ENCODE peak calls at places on chromosomes 5 and 9, in eight cellular contexts. G is transverse colon, D is ovary, H is A549, S is HepG2, E is H1, I is stomach, U is tibial nerve. M is an unnamed sample.

GRCh38 chr9:38066907-38067610 is 2.0 kb downstream of the SHB start:
- DNase-seq in G (peak; percentile 80), D (peak; percentile 56), H (no peak), S (no peak), E (no peak), I (peak; percentile 79), U (no peak), M (peak; percentile 84)

GRCh38 chr5:109413463-109413862 is 3.7 kb upstream of the PJA2 start:
- DNase-seq in G (peak; percentile 20), D (no peak), H (no peak), S (peak; percentile 9), E (no peak), I (peak; percentile 41), U (no peak), M (peak; percentile 69)

GRCh38 chr5:164119806-164120440 is 614.5 kb downstream of the MAT2B start:
- DNase-seq in G (no peak), D (no peak), H (peak; percentile 50), S (peak; percentile 30), E (peak; percentile 51), I (no peak), U (no peak), M (no peak)

GRCh38 chr5:160270704-160271103 is 41.4 kb downstream of the FABP6 start:
- DNase-seq in G (no peak), D (no peak), H (no peak), S (no peak), E (no peak), I (no peak), U (no peak), M (no peak)

GRCh38 chr5:95862636-95863382 is 40.3 kb upstream of the GLRX start:
- DNase-seq in G (no peak), D (no peak), H (no peak), S (peak; percentile 96), E (no peak), I (no peak), U (no peak), M (no peak)

GRCh38 chr9:18325337-18326011 is 148.5 kb upstream of the ADAMTSL1 start:
- DNase-seq in G (no peak), D (no peak), H (no peak), S (peak; percentile 5), E (no peak), I (no peak), U (no peak), M (no peak)

GRCh38 chr5:127950707-127951356 is 132.7 kb upstream of the SLC12A2 start:
- DNase-seq in G (no peak), D (no peak), H (peak; percentile 83), S (no peak), E (no peak), I (no peak), U (no peak), M (no peak)

GRCh38 chr5:36370073-36370472 is 68.4 kb upstream of the RANBP3L start:
- DNase-seq in G (no peak), D (no peak), H (no peak), S (no peak), E (no peak), I (no peak), U (no peak), M (no peak)

GRCh38 chr5:10424124-10424731 is 17.5 kb upstream of the ROPN1L start:
- DNase-seq in G (no peak), D (no peak), H (peak; percentile 59), S (peak; percentile 13), E (no peak), I (no peak), U (no peak), M (no peak)

GRCh38 chr5:14826714-14827113 is 44.9 kb downstream of the ANKH start:
- DNase-seq in G (no peak), D (no peak), H (no peak), S (no peak), E (no peak), I (no peak), U (no peak), M (no peak)

GRCh38 chr9:93299418-93300174 is 115.7 kb downstream of the WNK2 start:
- DNase-seq in G (no peak), D (peak; percentile 21), H (no peak), S (peak; percentile 93), E (no peak), I (no peak), U (no peak), M (peak; percentile 40)

GRCh38 chr9:37801287-37801850 is 772 bp downstream of the DCAF10 start:
- DNase-seq in G (peak; percentile 33), D (peak; percentile 53), H (peak; percentile 12), S (no peak), E (no peak), I (peak; percentile 37), U (no peak), M (no peak)

GRCh38 chr5:125835293-125836172 is 587.7 kb upstream of the GRAMD2B start:
- DNase-seq in G (peak; percentile 39), D (peak; percentile 48), H (peak; percentile 31), S (peak; percentile 1), E (peak; percentile 52), I (peak; percentile 48), U (no peak), M (peak; percentile 64)

GRCh38 chr9:69131682-69132081 is 42.4 kb upstream of the TJP2 start:
- DNase-seq in G (no peak), D (no peak), H (peak; percentile 26), S (peak; percentile 93), E (no peak), I (no peak), U (no peak), M (peak; percentile 71)

GRCh38 chr5:65721050-65721774 is 697 bp downstream of the SGTB start:
- DNase-seq in G (peak; percentile 55), D (peak; percentile 84), H (peak; percentile 46), S (peak; percentile 66), E (no peak), I (peak; percentile 53), U (peak; percentile 46), M (peak; percentile 83)
- TF ChIP-seq POLR2A in G (no peak), D (no peak), H (no peak), S (no peak), E (no peak), I (no peak), U (no peak), M (no peak)

DNA sequence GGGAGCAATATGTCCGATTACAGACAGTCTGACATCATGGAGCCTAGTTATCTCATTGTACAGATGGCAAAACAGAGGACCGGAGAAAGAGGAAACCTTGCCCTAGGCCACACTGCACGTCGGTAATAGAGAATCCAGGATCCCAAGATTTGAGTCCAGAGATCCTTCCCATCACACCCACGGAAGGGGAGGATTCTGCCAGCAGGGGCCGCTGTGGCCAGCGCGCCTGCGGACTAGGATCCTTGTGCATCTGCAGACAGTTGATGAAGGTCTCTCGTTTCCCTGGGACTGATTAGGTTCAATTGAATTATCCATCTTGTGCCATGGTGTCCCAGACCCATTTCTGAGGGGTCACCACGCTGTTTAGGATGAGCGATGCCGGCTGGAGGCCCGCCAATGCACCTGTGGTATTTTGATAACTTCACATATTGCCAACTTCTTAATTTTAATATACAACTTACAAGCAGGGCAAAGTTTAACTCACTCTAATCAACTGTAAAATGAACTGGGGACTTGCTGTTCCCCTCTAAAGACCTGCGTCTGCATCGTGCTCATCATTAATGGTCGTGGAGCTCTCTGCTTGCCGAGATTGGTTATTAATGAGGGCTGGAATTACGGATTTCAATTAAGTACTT is 592.7 kb upstream of the BRINP1 start:
- DNase-seq in G (peak; percentile 33), D (peak; percentile 46), H (peak; percentile 56), S (peak; percentile 12), E (peak; percentile 91), I (peak; percentile 63), U (no peak), M (no peak)
- TF ChIP-seq EP300 in G (no peak), D (no peak), H (no peak), S (no peak), E (no peak), I (no peak), U (no peak), M (no peak)

GRCh38 chr9:114928092-114928491 is 2.3 kb downstream of the TNFSF8 start:
- DNase-seq in G (no peak), D (no peak), H (no peak), S (no peak), E (no peak), I (no peak), U (no peak), M (no peak)

GRCh38 chr9:114932502-114932901 is 2.1 kb upstream of the TNFSF8 start:
- DNase-seq in G (no peak), D (no peak), H (no peak), S (no peak), E (no peak), I (no peak), U (no peak), M (no peak)

GRCh38 chr9:114931407-114931806 is 1.0 kb upstream of the TNFSF8 start:
- DNase-seq in G (no peak), D (no peak), H (no peak), S (no peak), E (no peak), I (no peak), U (no peak), M (no peak)

GRCh38 chr9:114930063-114930812 is at the start of gene TNFSF8:
- DNase-seq in G (peak; percentile 35), D (no peak), H (no peak), S (no peak), E (no peak), I (peak; percentile 36), U (no peak), M (no peak)

DNA sequence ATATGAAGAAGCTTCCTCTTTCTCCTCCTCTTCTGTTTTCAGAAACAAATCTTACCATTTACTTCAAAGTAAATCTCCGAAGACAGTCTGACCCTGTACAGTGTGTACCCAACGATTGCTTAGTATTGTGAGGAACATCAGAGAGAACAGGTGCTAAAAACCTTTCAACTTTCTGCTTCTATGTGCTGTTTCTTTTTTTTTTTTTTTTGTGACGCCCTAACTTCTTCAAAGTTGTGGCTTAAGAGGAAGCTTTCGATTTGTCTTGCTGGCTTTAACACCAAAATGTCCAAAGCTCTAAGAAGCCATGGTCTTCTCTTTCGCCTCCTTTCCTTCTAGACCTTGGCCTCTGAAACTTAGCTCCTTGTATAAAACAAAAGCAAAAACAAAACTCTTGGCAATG is 1.2 kb downstream of the TNFSF8 start:
- DNase-seq in G (no peak), D (no peak), H (no peak), S (no peak), E (no peak), I (no peak), U (no peak), M (no peak)
- TF ChIP-seq POLR2A in G (peak; percentile 61), D (no peak), H (no peak), S (no peak), E (no peak), I (no peak), U (no peak), M (no peak)

GRCh38 chr5:153974131-153974812 is 64.4 kb downstream of the FAM114A2 start:
- DNase-seq in G (peak; percentile 19), D (no peak), H (peak; percentile 35), S (peak; percentile 25), E (peak; percentile 60), I (no peak), U (no peak), M (no peak)
- TF ChIP-seq EP300 in G (no peak), D (no peak), H (no peak), S (no peak), E (no peak), I (no peak), U (no peak), M (no peak)